ENCODE peak calls at places on chromosomes 7 and 10, in eight cellular contexts. One of them, this sample, is unnamed.

GRCh38 chr10:78578929-78579328 is 489.8 kb upstream of the ZMIZ1 start:
- DNase-seq in NCI-H2081: peak; percentile 39
- DNase-seq in astrocyte of the hippocampus: no peak
- DNase-seq in adipocyte: no peak
- DNase-seq in amniotic stem cell: no peak
- DNase-seq in hypothalamus: no peak
- DNase-seq in fibroblast of lung: peak; percentile 66
- DNase-seq in SHP77: no peak
- DNase-seq in this sample: no peak

GRCh38 chr10:74852406-74852805 is 26.0 kb downstream of the KAT6B start:
- DNase-seq in NCI-H2081: no peak
- DNase-seq in astrocyte of the hippocampus: no peak
- DNase-seq in adipocyte: no peak
- DNase-seq in amniotic stem cell: no peak
- DNase-seq in hypothalamus: no peak
- DNase-seq in fibroblast of lung: no peak
- DNase-seq in SHP77: no peak
- DNase-seq in this sample: no peak

GRCh38 chr7:31316876-31317275 is 23.6 kb downstream of the NEUROD6 start:
- DNase-seq in NCI-H2081: no peak
- DNase-seq in astrocyte of the hippocampus: no peak
- DNase-seq in adipocyte: no peak
- DNase-seq in amniotic stem cell: no peak
- DNase-seq in hypothalamus: no peak
- DNase-seq in fibroblast of lung: no peak
- DNase-seq in SHP77: no peak
- DNase-seq in this sample: no peak

GRCh38 chr7:153422291-153423189 is 629.7 kb upstream of the DPP6 start:
- DNase-seq in NCI-H2081: no peak
- DNase-seq in astrocyte of the hippocampus: no peak
- DNase-seq in adipocyte: no peak
- DNase-seq in amniotic stem cell: no peak
- DNase-seq in hypothalamus: no peak
- DNase-seq in fibroblast of lung: no peak
- DNase-seq in SHP77: no peak
- DNase-seq in this sample: no peak

GRCh38 chr7:158754746-158755444 is 50.3 kb upstream of the NCAPG2 start:
- DNase-seq in NCI-H2081: no peak
- DNase-seq in astrocyte of the hippocampus: no peak
- DNase-seq in adipocyte: no peak
- DNase-seq in amniotic stem cell: no peak
- DNase-seq in hypothalamus: no peak
- DNase-seq in fibroblast of lung: peak; percentile 10
- DNase-seq in SHP77: no peak
- DNase-seq in this sample: no peak

GRCh38 chr7:101915000-101915399 is 97.6 kb downstream of the CUX1 start:
- DNase-seq in NCI-H2081: peak; percentile 40
- DNase-seq in astrocyte of the hippocampus: no peak
- DNase-seq in adipocyte: no peak
- DNase-seq in amniotic stem cell: no peak
- DNase-seq in hypothalamus: no peak
- DNase-seq in fibroblast of lung: no peak
- DNase-seq in SHP77: no peak
- DNase-seq in this sample: peak; percentile 59

GRCh38 chr10:120186506-120186905 is 270.5 kb upstream of the PLPP4 start:
- DNase-seq in NCI-H2081: no peak
- DNase-seq in astrocyte of the hippocampus: no peak
- DNase-seq in adipocyte: no peak
- DNase-seq in amniotic stem cell: no peak
- DNase-seq in hypothalamus: no peak
- DNase-seq in fibroblast of lung: no peak
- DNase-seq in SHP77: no peak
- DNase-seq in this sample: no peak

GRCh38 chr10:121734517-121735137 is 136.4 kb upstream of the FGFR2 start:
- DNase-seq in NCI-H2081: no peak
- DNase-seq in astrocyte of the hippocampus: peak; percentile 36
- DNase-seq in adipocyte: peak; percentile 55
- DNase-seq in amniotic stem cell: no peak
- DNase-seq in hypothalamus: no peak
- DNase-seq in fibroblast of lung: no peak
- DNase-seq in SHP77: peak; percentile 2
- DNase-seq in this sample: no peak

GRCh38 chr7:2530076-2530967 is 10.7 kb downstream of the LFNG start:
- DNase-seq in NCI-H2081: no peak
- DNase-seq in astrocyte of the hippocampus: peak; percentile 34
- DNase-seq in adipocyte: no peak
- DNase-seq in amniotic stem cell: no peak
- DNase-seq in hypothalamus: no peak
- DNase-seq in fibroblast of lung: peak; percentile 40
- DNase-seq in SHP77: no peak
- DNase-seq in this sample: no peak

GRCh38 chr10:99345350-99345749 is 16.2 kb downstream of the CNNM1 start:
- DNase-seq in NCI-H2081: no peak
- DNase-seq in astrocyte of the hippocampus: peak; percentile 70
- DNase-seq in adipocyte: no peak
- DNase-seq in amniotic stem cell: no peak
- DNase-seq in hypothalamus: no peak
- DNase-seq in fibroblast of lung: peak; percentile 66
- DNase-seq in SHP77: no peak
- DNase-seq in this sample: no peak

GRCh38 chr10:70925377-70926214 is 37.2 kb upstream of the PCBD1 start:
- DNase-seq in NCI-H2081: no peak
- DNase-seq in astrocyte of the hippocampus: peak; percentile 73
- DNase-seq in adipocyte: peak; percentile 65
- DNase-seq in amniotic stem cell: no peak
- DNase-seq in hypothalamus: no peak
- DNase-seq in fibroblast of lung: peak; percentile 6
- DNase-seq in SHP77: no peak
- DNase-seq in this sample: no peak

GRCh38 chr10:124552877-124553276 is 91.3 kb downstream of the LHPP start:
- DNase-seq in NCI-H2081: no peak
- DNase-seq in astrocyte of the hippocampus: no peak
- DNase-seq in adipocyte: no peak
- DNase-seq in amniotic stem cell: no peak
- DNase-seq in hypothalamus: no peak
- DNase-seq in fibroblast of lung: no peak
- DNase-seq in SHP77: no peak
- DNase-seq in this sample: no peak

GRCh38 chr7:2924866-2925840 is 81.0 kb upstream of the GNA12 start:
- DNase-seq in NCI-H2081: no peak
- DNase-seq in astrocyte of the hippocampus: peak; percentile 21
- DNase-seq in adipocyte: no peak
- DNase-seq in amniotic stem cell: no peak
- DNase-seq in hypothalamus: no peak
- DNase-seq in fibroblast of lung: no peak
- DNase-seq in SHP77: no peak
- DNase-seq in this sample: no peak

GRCh38 chr10:47044741-47045140 is 133.5 kb downstream of the PTPN20 start:
- DNase-seq in NCI-H2081: no peak
- DNase-seq in astrocyte of the hippocampus: peak; percentile 29
- DNase-seq in adipocyte: no peak
- DNase-seq in amniotic stem cell: no peak
- DNase-seq in hypothalamus: no peak
- DNase-seq in fibroblast of lung: no peak
- DNase-seq in SHP77: no peak
- DNase-seq in this sample: no peak

GRCh38 chr10:49622426-49623425 is 8.9 kb downstream of the CHAT start:
- DNase-seq in NCI-H2081: no peak
- DNase-seq in astrocyte of the hippocampus: no peak
- DNase-seq in adipocyte: no peak
- DNase-seq in amniotic stem cell: no peak
- DNase-seq in hypothalamus: no peak
- DNase-seq in fibroblast of lung: no peak
- DNase-seq in SHP77: no peak
- DNase-seq in this sample: no peak

GRCh38 chr7:44325181-44325671 is at the start of gene CAMK2B:
- DNase-seq in NCI-H2081: peak; percentile 43
- DNase-seq in astrocyte of the hippocampus: peak; percentile 42
- DNase-seq in adipocyte: peak; percentile 19
- DNase-seq in amniotic stem cell: no peak
- DNase-seq in hypothalamus: no peak
- DNase-seq in fibroblast of lung: no peak
- DNase-seq in SHP77: no peak
- DNase-seq in this sample: no peak

GRCh38 chr7:77759294-77759889 is 38.8 kb downstream of the TMEM60 start:
- DNase-seq in NCI-H2081: peak; percentile 62
- DNase-seq in astrocyte of the hippocampus: peak; percentile 85
- DNase-seq in adipocyte: peak; percentile 92
- DNase-seq in amniotic stem cell: peak; percentile 9
- DNase-seq in hypothalamus: no peak
- DNase-seq in fibroblast of lung: peak; percentile 42
- DNase-seq in SHP77: peak; percentile 15
- DNase-seq in this sample: peak; percentile 27

GRCh38 chr10:123741711-123742110 is 75.6 kb downstream of the GPR26 start:
- DNase-seq in NCI-H2081: no peak
- DNase-seq in astrocyte of the hippocampus: no peak
- DNase-seq in adipocyte: no peak
- DNase-seq in amniotic stem cell: no peak
- DNase-seq in hypothalamus: no peak
- DNase-seq in fibroblast of lung: no peak
- DNase-seq in SHP77: no peak
- DNase-seq in this sample: no peak

GRCh38 chr10:70616761-70617160 is 14.2 kb upstream of the PRF1 start:
- DNase-seq in NCI-H2081: no peak
- DNase-seq in astrocyte of the hippocampus: no peak
- DNase-seq in adipocyte: no peak
- DNase-seq in amniotic stem cell: no peak
- DNase-seq in hypothalamus: no peak
- DNase-seq in fibroblast of lung: peak; percentile 16
- DNase-seq in SHP77: no peak
- DNase-seq in this sample: no peak

GRCh38 chr10:65518379-65518778 is 1407.5 kb upstream of the LRRTM3 start:
- DNase-seq in NCI-H2081: no peak
- DNase-seq in astrocyte of the hippocampus: peak; percentile 74
- DNase-seq in adipocyte: no peak
- DNase-seq in amniotic stem cell: no peak
- DNase-seq in hypothalamus: no peak
- DNase-seq in fibroblast of lung: peak; percentile 79
- DNase-seq in SHP77: no peak
- DNase-seq in this sample: no peak

GRCh38 chr10:28302012-28302667 is 724 bp downstream of the MPP7 start:
- DNase-seq in NCI-H2081: no peak
- DNase-seq in astrocyte of the hippocampus: no peak
- DNase-seq in adipocyte: peak; percentile 67
- DNase-seq in amniotic stem cell: no peak
- DNase-seq in hypothalamus: no peak
- DNase-seq in fibroblast of lung: peak; percentile 42
- DNase-seq in SHP77: no peak
- DNase-seq in this sample: no peak

GRCh38 chr10:60734226-60734625 is 44.1 kb upstream of the CDK1 start:
- DNase-seq in NCI-H2081: no peak
- DNase-seq in astrocyte of the hippocampus: no peak
- DNase-seq in adipocyte: no peak
- DNase-seq in amniotic stem cell: no peak
- DNase-seq in hypothalamus: no peak
- DNase-seq in fibroblast of lung: no peak
- DNase-seq in SHP77: no peak
- DNase-seq in this sample: no peak

GRCh38 chr7:31464601-31465000 is 49.3 kb upstream of the ITPRID1 start:
- DNase-seq in NCI-H2081: no peak
- DNase-seq in astrocyte of the hippocampus: no peak
- DNase-seq in adipocyte: no peak
- DNase-seq in amniotic stem cell: no peak
- DNase-seq in hypothalamus: no peak
- DNase-seq in fibroblast of lung: no peak
- DNase-seq in SHP77: no peak
- DNase-seq in this sample: no peak

GRCh38 chr10:91162495-91163268 is 57.8 kb upstream of the PCGF5 start:
- DNase-seq in NCI-H2081: peak; percentile 50
- DNase-seq in astrocyte of the hippocampus: peak; percentile 86
- DNase-seq in adipocyte: peak; percentile 90
- DNase-seq in amniotic stem cell: peak; percentile 48
- DNase-seq in hypothalamus: peak; percentile 70
- DNase-seq in fibroblast of lung: peak; percentile 47
- DNase-seq in SHP77: peak; percentile 14
- DNase-seq in this sample: peak; percentile 84

GRCh38 chr10:119316729-119317097 is 109.3 kb downstream of the GRK5 start:
- DNase-seq in NCI-H2081: no peak
- DNase-seq in astrocyte of the hippocampus: peak; percentile 90
- DNase-seq in adipocyte: peak; percentile 84
- DNase-seq in amniotic stem cell: peak; percentile 62
- DNase-seq in hypothalamus: no peak
- DNase-seq in fibroblast of lung: peak; percentile 90
- DNase-seq in SHP77: no peak
- DNase-seq in this sample: no peak

GRCh38 chr7:148153611-148154010 is 437.0 kb upstream of the C7orf33 start:
- DNase-seq in NCI-H2081: peak; percentile 91
- DNase-seq in astrocyte of the hippocampus: peak; percentile 59
- DNase-seq in adipocyte: peak; percentile 23
- DNase-seq in amniotic stem cell: no peak
- DNase-seq in hypothalamus: no peak
- DNase-seq in fibroblast of lung: no peak
- DNase-seq in SHP77: peak; percentile 77
- DNase-seq in this sample: no peak

GRCh38 chr10:128268015-128268722 is 141.9 kb upstream of the MKI67 start:
- DNase-seq in NCI-H2081: no peak
- DNase-seq in astrocyte of the hippocampus: peak; percentile 46
- DNase-seq in adipocyte: peak; percentile 11
- DNase-seq in amniotic stem cell: no peak
- DNase-seq in hypothalamus: no peak
- DNase-seq in fibroblast of lung: peak; percentile 1
- DNase-seq in SHP77: peak; percentile 42
- DNase-seq in this sample: no peak

This sample was measured in gastrocnemius medialis.